ENCODE peak calls at places on chromosomes 5 and 9, in seven cellular contexts. B is spleen, T is HepG2, M is K562, Q is GM23338, F is endothelial cell of umbilical vein, K is HL-60. Z is an unnamed sample.

GRCh38 chr9:94937214-94937903 is 210.9 kb downstream of the AOPEP start:
- DNase-seq in B (no peak), T (no peak), M (peak), Q (no peak), F (peak), K (no peak), Z (no peak)

GRCh38 chr5:39476466-39477215 is 51.9 kb upstream of the DAB2 start:
- DNase-seq in B (no peak), T (no peak), M (no peak), Q (no peak), F (peak), K (no peak), Z (no peak)

GRCh38 chr9:4116091-4116581 is 183.7 kb downstream of the GLIS3 start:
- DNase-seq in B (no peak), T (no peak), M (no peak), Q (no peak), F (no peak), K (no peak), Z (no peak)

GRCh38 chr9:85484235-85484634 is 257.5 kb downstream of the AGTPBP1 start:
- DNase-seq in B (no peak), T (no peak), M (no peak), Q (no peak), F (no peak), K (no peak), Z (no peak)

GRCh38 chr5:131171276-131171815 is 602 bp downstream of the LYRM7 start:
- DNase-seq in B (no peak), T (peak), M (no peak), Q (peak), F (no peak), K (no peak), Z (no peak)

GRCh38 chr5:43300112-43300511 is 13.1 kb downstream of the HMGCS1 start:
- DNase-seq in B (no peak), T (no peak), M (no peak), Q (no peak), F (no peak), K (no peak), Z (no peak)

GRCh38 chr5:120228262-120229031 is 235.7 kb upstream of the PRR16 start:
- DNase-seq in B (no peak), T (peak), M (no peak), Q (peak), F (no peak), K (no peak), Z (no peak)

GRCh38 chr5:180178516-180179398 is 30.3 kb downstream of the RASGEF1C start:
- DNase-seq in B (peak), T (no peak), M (no peak), Q (no peak), F (no peak), K (no peak), Z (no peak)

GRCh38 chr5:126003309-126003708 is 419.9 kb upstream of the GRAMD2B start:
- DNase-seq in B (no peak), T (no peak), M (no peak), Q (no peak), F (peak), K (no peak), Z (no peak)

GRCh38 chr5:74034738-74035137 is 408.7 kb downstream of the ARHGEF28 start:
- DNase-seq in B (no peak), T (no peak), M (no peak), Q (no peak), F (no peak), K (no peak), Z (no peak)

GRCh38 chr9:135487281-135488012 is 7.9 kb downstream of the PPP1R26 start:
- DNase-seq in B (peak), T (no peak), M (no peak), Q (no peak), F (no peak), K (no peak), Z (no peak)

GRCh38 chr5:151448038-151448985 is 909 bp downstream of the SLC36A1 start:
- DNase-seq in B (no peak), T (peak), M (no peak), Q (peak), F (peak), K (no peak), Z (no peak)

GRCh38 chr5:141570655-141571054 is 48.1 kb downstream of the DIAPH1 start:
- DNase-seq in B (no peak), T (no peak), M (no peak), Q (no peak), F (no peak), K (no peak), Z (no peak)

GRCh38 chr9:73137286-73137899 is 14.3 kb upstream of the ANXA1 start:
- DNase-seq in B (no peak), T (no peak), M (no peak), Q (no peak), F (no peak), K (no peak), Z (no peak)

GRCh38 chr5:134005415-134006118 is 792 bp upstream of the VDAC1 start:
- DNase-seq in B (peak), T (no peak), M (peak), Q (peak), F (no peak), K (no peak), Z (no peak)

GRCh38 chr5:33857037-33857436 is 34.8 kb downstream of the ADAMTS12 start:
- DNase-seq in B (no peak), T (no peak), M (no peak), Q (no peak), F (no peak), K (no peak), Z (no peak)

GRCh38 chr5:120017523-120017922 is 388.2 kb downstream of the FAM170A start:
- DNase-seq in B (no peak), T (no peak), M (no peak), Q (no peak), F (no peak), K (no peak), Z (no peak)

GRCh38 chr5:168472329-168472728 is 13.9 kb upstream of the RARS1 start:
- DNase-seq in B (no peak), T (no peak), M (no peak), Q (peak), F (no peak), K (no peak), Z (no peak)

GRCh38 chr5:140175367-140176027 is 509 bp downstream of the CYSTM1 start:
- DNase-seq in B (peak), T (peak), M (peak), Q (peak), F (peak), K (peak), Z (no peak)

GRCh38 chr5:156595132-156595787 is 254.8 kb upstream of the PPP1R2B start:
- DNase-seq in B (no peak), T (no peak), M (no peak), Q (no peak), F (no peak), K (no peak), Z (no peak)

GRCh38 chr9:114176601-114177295 is 21.4 kb downstream of the COL27A1 start:
- DNase-seq in B (peak), T (no peak), M (no peak), Q (no peak), F (no peak), K (no peak), Z (no peak)

GRCh38 chr9:87498046-87498815 is 564 bp downstream of the DAPK1 start:
- DNase-seq in B (peak), T (peak), M (peak), Q (peak), F (peak), K (no peak), Z (no peak)

GRCh38 chr5:51960617-51961115 is 577.4 kb downstream of the ISL1 start:
- DNase-seq in B (no peak), T (no peak), M (no peak), Q (no peak), F (peak), K (no peak), Z (peak)

GRCh38 chr9:22214021-22214420 is 204.9 kb upstream of the CDKN2B start:
- DNase-seq in B (no peak), T (no peak), M (no peak), Q (no peak), F (no peak), K (no peak), Z (no peak)

GRCh38 chr9:22210936-22211335 is 201.8 kb upstream of the CDKN2B start:
- DNase-seq in B (no peak), T (no peak), M (no peak), Q (no peak), F (no peak), K (no peak), Z (no peak)

GRCh38 chr9:22210262-22210661 is 201.2 kb upstream of the CDKN2B start:
- DNase-seq in B (no peak), T (no peak), M (no peak), Q (no peak), F (peak), K (no peak), Z (no peak)

GRCh38 chr9:22208846-22209585 is 199.9 kb upstream of the CDKN2B start:
- DNase-seq in B (no peak), T (no peak), M (no peak), Q (no peak), F (no peak), K (no peak), Z (no peak)

DNA sequence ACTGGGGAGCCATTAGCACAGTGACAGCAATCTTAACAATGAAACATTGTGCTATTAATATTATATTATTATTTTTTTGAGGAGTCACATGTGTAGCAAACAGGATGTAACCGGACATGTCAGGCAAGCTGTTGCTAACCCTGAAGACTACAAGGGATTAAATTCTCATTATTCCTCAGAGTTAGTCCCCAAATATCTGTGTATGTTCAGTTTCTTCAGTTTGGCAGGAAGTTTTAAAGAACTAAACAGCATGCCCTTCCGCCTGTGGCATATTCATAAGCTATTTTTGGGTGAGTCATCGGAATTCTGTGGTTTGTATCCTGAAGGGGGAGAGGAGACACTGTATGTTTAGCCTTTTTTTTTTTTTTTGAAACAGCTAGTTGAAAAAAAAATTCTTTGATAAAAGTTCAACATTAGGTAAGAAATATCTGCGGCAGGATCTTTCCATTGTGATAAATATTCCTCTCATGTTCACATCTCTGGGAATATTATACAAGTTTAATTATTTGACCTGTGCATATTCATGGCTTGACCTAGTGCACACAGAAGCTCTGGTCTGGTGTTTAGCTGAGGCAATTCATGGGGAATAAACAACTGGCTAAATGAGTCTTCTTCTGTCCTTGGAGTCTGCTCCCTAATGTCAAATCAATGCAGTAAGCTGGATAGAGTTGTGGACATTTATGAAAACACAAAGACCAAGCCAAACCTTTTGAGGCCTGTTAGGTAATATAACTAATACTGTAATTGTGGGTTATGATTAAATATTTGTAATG is 202.7 kb upstream of the CDKN2B start:
- DNase-seq in B (no peak), T (peak), M (no peak), Q (no peak), F (peak), K (no peak), Z (no peak)
- H3K4me3 ChIP-seq in B (no peak), T (no peak), M (no peak), Q (no peak), F (no peak), K (no peak), Z (no peak)

GRCh38 chr5:61044545-61044944 is 99.5 kb downstream of the NDUFAF2 start:
- DNase-seq in B (no peak), T (no peak), M (no peak), Q (no peak), F (no peak), K (no peak), Z (no peak)

GRCh38 chr5:61052870-61053269 is 107.9 kb downstream of the NDUFAF2 start:
- DNase-seq in B (no peak), T (peak), M (no peak), Q (no peak), F (peak), K (no peak), Z (peak)

GRCh38 chr5:61047346-61047745 is 102.3 kb downstream of the NDUFAF2 start:
- DNase-seq in B (no peak), T (no peak), M (no peak), Q (no peak), F (no peak), K (no peak), Z (no peak)

GRCh38 chr5:61051267-61051666 is 106.3 kb downstream of the NDUFAF2 start:
- DNase-seq in B (no peak), T (peak), M (no peak), Q (no peak), F (peak), K (no peak), Z (no peak)

DNA sequence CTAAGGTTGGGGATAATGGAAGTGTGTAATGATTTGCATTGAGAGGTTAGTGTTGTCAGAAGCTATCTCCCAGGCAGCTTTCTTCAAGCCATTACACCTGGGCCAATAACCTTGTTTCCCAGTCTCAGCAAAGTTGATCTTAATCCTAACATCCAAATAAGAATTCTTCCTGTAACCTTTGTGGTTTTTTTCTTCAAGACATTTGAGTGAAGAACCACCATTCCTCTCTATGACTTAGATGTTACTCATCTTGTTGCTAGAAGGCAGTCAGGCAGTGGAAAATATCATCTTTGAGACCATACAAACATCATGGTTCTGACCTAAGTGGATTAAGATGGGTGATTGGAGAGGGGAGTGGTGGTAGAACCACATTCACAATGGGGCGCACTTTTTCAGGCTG is 103.5 kb downstream of the NDUFAF2 start:
- DNase-seq in B (no peak), T (no peak), M (no peak), Q (no peak), F (peak), K (no peak), Z (no peak)
- TF ChIP-seq POLR2AphosphoS5 in B (no peak), T (no peak), M (no peak), Q (no peak), F (no peak), K (no peak), Z (no peak)

GRCh38 chr5:93601433-93602175 is 18.6 kb downstream of the NR2F1 start:
- DNase-seq in B (no peak), T (no peak), M (no peak), Q (peak), F (no peak), K (no peak), Z (no peak)
- H3K4me3 ChIP-seq in B (no peak), T (no peak), M (no peak), Q (peak), F (no peak), K (no peak), Z (no peak)

GRCh38 chr5:173823274-173823644 is 64.9 kb upstream of the CPEB4 start:
- DNase-seq in B (no peak), T (no peak), M (no peak), Q (no peak), F (no peak), K (no peak), Z (no peak)
- TF ChIP-seq POLR2AphosphoS5 in B (no peak), T (no peak), M (no peak), Q (no peak), F (no peak), K (no peak), Z (no peak)

GRCh38 chr9:130172161-130172857 is at the start of gene NCS1:
- DNase-seq in B (no peak), T (no peak), M (peak), Q (peak), F (peak), K (peak), Z (no peak)
- H3K4me3 ChIP-seq in B (no peak), T (peak), M (peak), Q (peak), F (peak), K (peak), Z (peak)

GRCh38 chr9:37480759-37481158 is 5.0 kb upstream of the POLR1E start:
- DNase-seq in B (no peak), T (no peak), M (no peak), Q (no peak), F (no peak), K (no peak), Z (no peak)

GRCh38 chr9:37486256-37486615 is 488 bp downstream of the POLR1E start:
- DNase-seq in B (no peak), T (no peak), M (peak), Q (no peak), F (no peak), K (no peak), Z (no peak)

GRCh38 chr9:37486616-37487544 is 1.1 kb downstream of the POLR1E start:
- DNase-seq in B (no peak), T (no peak), M (peak), Q (no peak), F (no peak), K (no peak), Z (no peak)

GRCh38 chr9:37485389-37486255 is at the start of gene POLR1E:
- DNase-seq in B (peak), T (peak), M (peak), Q (peak), F (peak), K (peak), Z (peak)
- TF ChIP-seq POLR2AphosphoS5 in B (peak), T (peak), M (peak), Q (peak), F (peak), K (peak), Z (no peak)

DNA sequence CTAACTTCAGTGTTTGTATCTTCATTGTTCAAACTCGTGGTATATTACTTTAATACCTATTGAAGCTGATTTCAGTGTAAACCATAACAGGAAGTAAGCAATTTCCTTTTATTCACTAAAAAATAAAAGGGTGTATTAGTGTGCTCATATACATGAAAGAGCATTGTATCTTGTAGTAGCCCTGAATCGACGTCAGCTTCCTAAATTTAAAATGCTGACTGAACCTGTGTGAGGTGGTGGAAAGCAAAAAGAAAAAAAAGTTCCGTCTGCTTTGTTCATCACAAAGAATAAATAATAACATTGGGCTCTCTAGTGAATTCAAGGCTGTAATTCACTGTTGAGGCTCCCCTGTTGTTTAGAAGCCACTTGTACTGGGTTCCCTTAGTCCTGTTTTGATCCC is 11.5 kb downstream of the SMARCA2 start:
- DNase-seq in B (no peak), T (no peak), M (no peak), Q (no peak), F (peak), K (no peak), Z (no peak)
- H3K4me3 ChIP-seq in B (no peak), T (no peak), M (no peak), Q (no peak), F (no peak), K (no peak), Z (no peak)

GRCh38 chr5:96128204-96128864 is 166.7 kb upstream of the ELL2 start:
- DNase-seq in B (no peak), T (no peak), M (no peak), Q (no peak), F (no peak), K (no peak), Z (no peak)
- TF ChIP-seq POLR2AphosphoS5 in B (no peak), T (no peak), M (no peak), Q (no peak), F (no peak), K (no peak), Z (no peak)

Z was measured in Panc1.